ENCODE peak calls at places on chromosomes 11 and 22, in seven cellular contexts. B, X, G, E, P, K and D are unnamed samples.

GRCh38 chr11:35629914-35630313 is 11.7 kb downstream of the FJX1 start:
- DNase-seq in B (no peak), X (peak; percentile 87), G (no peak), E (no peak), P (no peak), K (no peak), D (peak; percentile 72)

GRCh38 chr11:93199616-93200015 is 1.8 kb upstream of the SLC36A4 start:
- DNase-seq in B (no peak), X (no peak), G (no peak), E (no peak), P (no peak), K (no peak), D (no peak)

GRCh38 chr22:43118953-43119458 is 8.5 kb downstream of the BIK start:
- DNase-seq in B (no peak), X (no peak), G (no peak), E (no peak), P (no peak), K (no peak), D (no peak)

GRCh38 chr22:28951530-28951929 is 68.2 kb downstream of the ZNRF3 start:
- DNase-seq in B (no peak), X (no peak), G (no peak), E (no peak), P (no peak), K (no peak), D (no peak)

GRCh38 chr22:44850946-44851345 is 98.6 kb downstream of the ARHGAP8 start:
- DNase-seq in B (no peak), X (no peak), G (no peak), E (no peak), P (no peak), K (peak; percentile 4), D (no peak)

GRCh38 chr11:9150501-9150900 is 59.1 kb upstream of the SCUBE2 start:
- DNase-seq in B (no peak), X (no peak), G (no peak), E (no peak), P (no peak), K (no peak), D (no peak)

GRCh38 chr22:45488764-45489370 is 13.8 kb upstream of the FBLN1 start:
- DNase-seq in B (no peak), X (no peak), G (no peak), E (no peak), P (no peak), K (no peak), D (no peak)

GRCh38 chr11:66987158-66987620 is 12.1 kb downstream of the C11orf86 start:
- DNase-seq in B (no peak), X (no peak), G (peak; percentile 33), E (no peak), P (peak; percentile 67), K (no peak), D (no peak)

GRCh38 chr22:21741059-21741458 is 5.5 kb upstream of the YPEL1 start:
- DNase-seq in B (no peak), X (no peak), G (no peak), E (no peak), P (no peak), K (no peak), D (no peak)

GRCh38 chr22:21738081-21738480 is 2.5 kb upstream of the YPEL1 start:
- DNase-seq in B (no peak), X (no peak), G (no peak), E (no peak), P (no peak), K (no peak), D (no peak)

GRCh38 chr22:21738966-21739365 is 3.4 kb upstream of the YPEL1 start:
- DNase-seq in B (no peak), X (no peak), G (no peak), E (no peak), P (no peak), K (no peak), D (no peak)

GRCh38 chr22:21739828-21740377 is 4.3 kb upstream of the YPEL1 start:
- DNase-seq in B (no peak), X (no peak), G (no peak), E (no peak), P (no peak), K (no peak), D (no peak)

DNA sequence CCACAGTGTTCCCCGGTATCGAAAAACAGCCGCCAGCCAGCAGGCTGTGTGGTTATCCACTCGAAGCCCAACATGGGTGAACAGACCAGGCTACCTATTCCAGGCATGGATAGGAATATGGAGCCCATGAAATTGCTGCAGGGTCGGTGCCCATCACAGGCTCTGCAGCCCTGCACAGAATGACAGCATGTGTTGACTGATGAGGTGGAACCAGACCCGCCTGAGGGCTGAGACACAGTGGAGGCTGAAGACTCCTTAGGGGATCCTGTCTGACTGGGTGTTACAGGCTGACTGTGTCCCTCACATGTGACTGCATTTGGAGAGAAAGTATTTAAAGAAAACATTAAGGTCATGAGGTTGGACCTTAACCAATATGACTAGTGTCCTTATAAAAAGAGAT is 6.2 kb upstream of the YPEL1 start:
- DNase-seq in B (no peak), X (no peak), G (no peak), E (no peak), P (no peak), K (no peak), D (no peak)
- H3K4me1 ChIP-seq in B (peaks cover 3% of the 10 kb centered on the region), X (no peaks in the 10 kb centered on the region), G (no peaks in the 10 kb centered on the region), E (no peaks in the 10 kb centered on the region), P (no peaks in the 10 kb centered on the region), K (no peaks in the 10 kb centered on the region), D (peaks cover 3% of the 10 kb centered on the region)

DNA sequence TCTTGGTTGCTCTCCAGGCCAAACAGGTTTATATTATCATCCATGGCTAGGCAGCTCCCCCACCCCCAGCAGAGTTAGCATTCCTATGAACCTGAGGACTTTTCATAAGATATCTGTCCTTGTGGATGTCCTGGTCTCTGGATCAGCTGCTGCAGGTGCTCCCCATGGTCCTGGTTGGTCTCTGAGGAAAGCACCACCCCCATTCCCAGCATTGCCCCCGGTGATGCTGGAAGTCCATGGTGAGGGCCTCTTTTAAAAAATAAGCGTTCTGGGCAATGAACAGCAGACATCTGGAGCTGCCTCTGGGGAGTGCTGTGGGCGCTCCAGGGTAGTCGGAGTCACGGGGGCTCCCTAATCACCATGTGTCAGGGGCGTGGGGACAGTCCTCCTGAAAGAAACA is 26.6 kb downstream of the DKK3 start:
- DNase-seq in B (no peak), X (no peak), G (no peak), E (no peak), P (no peak), K (no peak), D (no peak)
- H3K4me1 ChIP-seq in B (peaks cover 6% of the 10 kb centered on the region), X (peaks cover 37% of the 10 kb centered on the region), G (peaks cover 89% of the 10 kb centered on the region), E (peaks cover 38% of the 10 kb centered on the region), P (peaks cover 46% of the 10 kb centered on the region), K (peaks cover 8% of the 10 kb centered on the region), D (peaks cover 28% of the 10 kb centered on the region)

GRCh38 chr22:26485013-26485412 is 1.3 kb downstream of the SRRD start:
- DNase-seq in B (no peak), X (no peak), G (no peak), E (no peak), P (no peak), K (no peak), D (no peak)
- H3K4me1 ChIP-seq in B (peaks cover 1% of the 10 kb centered on the region), X (peaks cover 13% of the 10 kb centered on the region), G (peaks cover 52% of the 10 kb centered on the region), E (peaks cover 59% of the 10 kb centered on the region), P (peaks cover 4% of the 10 kb centered on the region), K (peaks cover 19% of the 10 kb centered on the region), D (peaks cover 7% of the 10 kb centered on the region)

GRCh38 chr11:12173111-12173510 is 62.7 kb downstream of the MICAL2 start:
- DNase-seq in B (no peak), X (no peak), G (no peak), E (no peak), P (no peak), K (no peak), D (no peak)

GRCh38 chr11:12172493-12173013 is 62.2 kb downstream of the MICAL2 start:
- DNase-seq in B (no peak), X (no peak), G (no peak), E (no peak), P (no peak), K (no peak), D (no peak)

GRCh38 chr11:12170984-12171383 is 60.6 kb downstream of the MICAL2 start:
- DNase-seq in B (no peak), X (no peak), G (peak; percentile 51), E (no peak), P (peak; percentile 89), K (no peak), D (no peak)

GRCh38 chr11:12170501-12170900 is 60.1 kb downstream of the MICAL2 start:
- DNase-seq in B (no peak), X (no peak), G (no peak), E (no peak), P (no peak), K (no peak), D (no peak)

DNA sequence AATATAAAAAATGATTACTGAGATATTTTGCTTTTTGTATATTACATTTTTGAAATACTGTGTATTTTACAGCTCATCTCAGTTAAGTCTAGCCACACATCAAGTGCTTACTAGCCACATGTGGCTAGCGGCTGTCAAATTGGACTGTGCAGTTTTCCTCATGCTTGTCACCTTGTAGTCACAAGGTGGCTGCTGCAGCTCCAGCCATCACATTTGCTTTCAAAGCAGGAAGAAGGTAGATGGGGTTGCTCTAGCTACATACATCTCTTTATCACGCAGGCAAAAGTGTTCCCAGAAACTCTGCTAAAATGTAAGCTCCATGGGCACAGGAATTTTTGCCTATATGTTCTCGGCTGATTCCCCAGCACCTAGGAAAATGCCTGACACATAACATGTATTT is 61.5 kb downstream of the MICAL2 start:
- DNase-seq in B (no peak), X (no peak), G (no peak), E (no peak), P (no peak), K (no peak), D (no peak)
- H3K4me1 ChIP-seq in B (no peaks in the 10 kb centered on the region), X (peaks cover 66% of the 10 kb centered on the region), G (peaks cover 63% of the 10 kb centered on the region), E (peaks cover 52% of the 10 kb centered on the region), P (peaks cover 11% of the 10 kb centered on the region), K (no peaks in the 10 kb centered on the region), D (peaks cover 8% of the 10 kb centered on the region)